ENCODE peak calls at places on chromosome 20, in five cellular contexts. One of them, this sample, is unnamed.

GRCh38 chr20:53957421-53958172 is 112.8 kb downstream of the BCAS1 start:
- DNase-seq in fibroblast of mammary gland: peak; percentile 96
- DNase-seq in NB4: no peak
- DNase-seq in astrocyte of the cerebellum: peak; percentile 60
- DNase-seq in epithelial cell of esophagus: no peak
- DNase-seq in this sample: no peak

GRCh38 chr20:63819224-63819917 is 11.7 kb downstream of the ZBTB46 start:
- DNase-seq in fibroblast of mammary gland: peak; percentile 28
- DNase-seq in NB4: peak; percentile 35
- DNase-seq in astrocyte of the cerebellum: no peak
- DNase-seq in epithelial cell of esophagus: peak; percentile 20
- DNase-seq in this sample: no peak

GRCh38 chr20:35273449-35274171 is 4.3 kb downstream of the MMP24OS start:
- DNase-seq in fibroblast of mammary gland: no peak
- DNase-seq in NB4: no peak
- DNase-seq in astrocyte of the cerebellum: no peak
- DNase-seq in epithelial cell of esophagus: peak; percentile 26
- DNase-seq in this sample: no peak

GRCh38 chr20:45918182-45918737 is 6.3 kb upstream of the PLTP start:
- DNase-seq in fibroblast of mammary gland: peak; percentile 60
- DNase-seq in NB4: no peak
- DNase-seq in astrocyte of the cerebellum: no peak
- DNase-seq in epithelial cell of esophagus: no peak
- DNase-seq in this sample: no peak

GRCh38 chr20:14634666-14635065 is 297.3 kb upstream of the FLRT3 start:
- DNase-seq in fibroblast of mammary gland: no peak
- DNase-seq in NB4: no peak
- DNase-seq in astrocyte of the cerebellum: no peak
- DNase-seq in epithelial cell of esophagus: peak; percentile 68
- DNase-seq in this sample: no peak

GRCh38 chr20:12173333-12173732 is 255.6 kb downstream of the BTBD3 start:
- DNase-seq in fibroblast of mammary gland: no peak
- DNase-seq in NB4: no peak
- DNase-seq in astrocyte of the cerebellum: no peak
- DNase-seq in epithelial cell of esophagus: no peak
- DNase-seq in this sample: no peak

GRCh38 chr20:39935921-39936320 is 753.1 kb downstream of the MAFB start:
- DNase-seq in fibroblast of mammary gland: peak; percentile 3
- DNase-seq in NB4: no peak
- DNase-seq in astrocyte of the cerebellum: no peak
- DNase-seq in epithelial cell of esophagus: peak; percentile 39
- DNase-seq in this sample: no peak

GRCh38 chr20:41533537-41534136 is 84.5 kb downstream of the CHD6 start:
- DNase-seq in fibroblast of mammary gland: no peak
- DNase-seq in NB4: no peak
- DNase-seq in astrocyte of the cerebellum: no peak
- DNase-seq in epithelial cell of esophagus: no peak
- DNase-seq in this sample: no peak

GRCh38 chr20:10352934-10353866 is 80.8 kb downstream of the MKKS start:
- DNase-seq in fibroblast of mammary gland: no peak
- DNase-seq in NB4: no peak
- DNase-seq in astrocyte of the cerebellum: peak; percentile 94
- DNase-seq in epithelial cell of esophagus: no peak
- DNase-seq in this sample: no peak

GRCh38 chr20:43699941-43700565 is 26.7 kb downstream of the GTSF1L start:
- DNase-seq in fibroblast of mammary gland: no peak
- DNase-seq in NB4: no peak
- DNase-seq in astrocyte of the cerebellum: no peak
- DNase-seq in epithelial cell of esophagus: no peak
- DNase-seq in this sample: no peak

GRCh38 chr20:63651942-63652191 is 1.4 kb downstream of the STMN3 start:
- DNase-seq in fibroblast of mammary gland: no peak
- DNase-seq in NB4: no peak
- DNase-seq in astrocyte of the cerebellum: no peak
- DNase-seq in epithelial cell of esophagus: no peak
- DNase-seq in this sample: no peak

GRCh38 chr20:208937-209566 is 18.0 kb upstream of the DEFB129 start:
- DNase-seq in fibroblast of mammary gland: peak; percentile 81
- DNase-seq in NB4: peak; percentile 76
- DNase-seq in astrocyte of the cerebellum: peak; percentile 33
- DNase-seq in epithelial cell of esophagus: peak; percentile 80
- DNase-seq in this sample: peak; percentile 35

GRCh38 chr20:59696476-59696875 is 92.1 kb downstream of the PHACTR3 start:
- DNase-seq in fibroblast of mammary gland: no peak
- DNase-seq in NB4: no peak
- DNase-seq in astrocyte of the cerebellum: no peak
- DNase-seq in epithelial cell of esophagus: no peak
- DNase-seq in this sample: no peak

GRCh38 chr20:39132093-39132492 is 169.9 kb downstream of the DHX35 start:
- DNase-seq in fibroblast of mammary gland: no peak
- DNase-seq in NB4: no peak
- DNase-seq in astrocyte of the cerebellum: no peak
- DNase-seq in epithelial cell of esophagus: no peak
- DNase-seq in this sample: no peak

GRCh38 chr20:11451793-11452291 is 465.9 kb upstream of the BTBD3 start:
- DNase-seq in fibroblast of mammary gland: peak; percentile 63
- DNase-seq in NB4: no peak
- DNase-seq in astrocyte of the cerebellum: peak; percentile 87
- DNase-seq in epithelial cell of esophagus: no peak
- DNase-seq in this sample: no peak

GRCh38 chr20:37566590-37567330 is 39.1 kb upstream of the BLCAP start:
- DNase-seq in fibroblast of mammary gland: no peak
- DNase-seq in NB4: no peak
- DNase-seq in astrocyte of the cerebellum: no peak
- DNase-seq in epithelial cell of esophagus: no peak
- DNase-seq in this sample: no peak

GRCh38 chr20:60215786-60216730 is 257.8 kb downstream of the CDH26 start:
- DNase-seq in fibroblast of mammary gland: no peak
- DNase-seq in NB4: no peak
- DNase-seq in astrocyte of the cerebellum: no peak
- DNase-seq in epithelial cell of esophagus: no peak
- DNase-seq in this sample: no peak

GRCh38 chr20:61733216-61733615 is 332.5 kb downstream of the TAF4 start:
- DNase-seq in fibroblast of mammary gland: no peak
- DNase-seq in NB4: no peak
- DNase-seq in astrocyte of the cerebellum: no peak
- DNase-seq in epithelial cell of esophagus: no peak
- DNase-seq in this sample: no peak

GRCh38 chr20:62111148-62111547 is 11.1 kb upstream of the LSM14B start:
- DNase-seq in fibroblast of mammary gland: no peak
- DNase-seq in NB4: peak; percentile 41
- DNase-seq in astrocyte of the cerebellum: no peak
- DNase-seq in epithelial cell of esophagus: no peak
- DNase-seq in this sample: no peak

GRCh38 chr20:11585752-11586352 is 331.8 kb upstream of the BTBD3 start:
- DNase-seq in fibroblast of mammary gland: peak; percentile 9
- DNase-seq in NB4: peak; percentile 22
- DNase-seq in astrocyte of the cerebellum: peak; percentile 19
- DNase-seq in epithelial cell of esophagus: peak; percentile 38
- DNase-seq in this sample: no peak

GRCh38 chr20:46084805-46085792 is 4.7 kb downstream of the NCOA5 start:
- DNase-seq in fibroblast of mammary gland: peak; percentile 68
- DNase-seq in NB4: peak; percentile 24
- DNase-seq in astrocyte of the cerebellum: no peak
- DNase-seq in epithelial cell of esophagus: peak; percentile 43
- DNase-seq in this sample: no peak

GRCh38 chr20:6698056-6698455 is 69.4 kb upstream of the BMP2 start:
- DNase-seq in fibroblast of mammary gland: no peak
- DNase-seq in NB4: no peak
- DNase-seq in astrocyte of the cerebellum: no peak
- DNase-seq in epithelial cell of esophagus: peak; percentile 95
- DNase-seq in this sample: no peak

GRCh38 chr20:1721687-1722512 is 64.3 kb upstream of the SIRPG start:
- DNase-seq in fibroblast of mammary gland: no peak
- DNase-seq in NB4: no peak
- DNase-seq in astrocyte of the cerebellum: no peak
- DNase-seq in epithelial cell of esophagus: no peak
- DNase-seq in this sample: no peak

GRCh38 chr20:11375966-11376365 is 541.7 kb upstream of the BTBD3 start:
- DNase-seq in fibroblast of mammary gland: no peak
- DNase-seq in NB4: no peak
- DNase-seq in astrocyte of the cerebellum: no peak
- DNase-seq in epithelial cell of esophagus: peak; percentile 72
- DNase-seq in this sample: no peak

GRCh38 chr20:45212831-45213230 is 6.0 kb downstream of the SEMG1 start:
- DNase-seq in fibroblast of mammary gland: no peak
- DNase-seq in NB4: no peak
- DNase-seq in astrocyte of the cerebellum: no peak
- DNase-seq in epithelial cell of esophagus: no peak
- DNase-seq in this sample: no peak

GRCh38 chr20:2453792-2454191 is 16.8 kb downstream of the SNRPB start:
- DNase-seq in fibroblast of mammary gland: no peak
- DNase-seq in NB4: no peak
- DNase-seq in astrocyte of the cerebellum: no peak
- DNase-seq in epithelial cell of esophagus: no peak
- DNase-seq in this sample: no peak

GRCh38 chr20:38338849-38339520 is 7.3 kb upstream of the LBP start:
- DNase-seq in fibroblast of mammary gland: peak; percentile 29
- DNase-seq in NB4: no peak
- DNase-seq in astrocyte of the cerebellum: no peak
- DNase-seq in epithelial cell of esophagus: peak; percentile 55
- DNase-seq in this sample: no peak

GRCh38 chr20:11267131-11267761 is 593.4 kb upstream of the JAG1 start:
- DNase-seq in fibroblast of mammary gland: peak; percentile 95
- DNase-seq in NB4: peak; percentile 66
- DNase-seq in astrocyte of the cerebellum: peak; percentile 93
- DNase-seq in epithelial cell of esophagus: peak; percentile 96
- DNase-seq in this sample: peak; percentile 72

GRCh38 chr20:10347066-10347465 is 87.0 kb downstream of the MKKS start:
- DNase-seq in fibroblast of mammary gland: no peak
- DNase-seq in NB4: no peak
- DNase-seq in astrocyte of the cerebellum: no peak
- DNase-seq in epithelial cell of esophagus: no peak
- DNase-seq in this sample: no peak

GRCh38 chr20:38892091-38892981 is 33.9 kb upstream of the FAM83D start:
- DNase-seq in fibroblast of mammary gland: no peak
- DNase-seq in NB4: peak; percentile 69
- DNase-seq in astrocyte of the cerebellum: no peak
- DNase-seq in epithelial cell of esophagus: no peak
- DNase-seq in this sample: no peak

GRCh38 chr20:3622411-3622810 is 40.8 kb downstream of the GFRA4 start:
- DNase-seq in fibroblast of mammary gland: no peak
- DNase-seq in NB4: no peak
- DNase-seq in astrocyte of the cerebellum: no peak
- DNase-seq in epithelial cell of esophagus: no peak
- DNase-seq in this sample: no peak

GRCh38 chr20:3616250-3616649 is 46.9 kb downstream of the GFRA4 start:
- DNase-seq in fibroblast of mammary gland: no peak
- DNase-seq in NB4: no peak
- DNase-seq in astrocyte of the cerebellum: peak; percentile 6
- DNase-seq in epithelial cell of esophagus: no peak
- DNase-seq in this sample: no peak

GRCh38 chr20:3621111-3621510 is 42.1 kb downstream of the GFRA4 start:
- DNase-seq in fibroblast of mammary gland: no peak
- DNase-seq in NB4: no peak
- DNase-seq in astrocyte of the cerebellum: no peak
- DNase-seq in epithelial cell of esophagus: no peak
- DNase-seq in this sample: no peak
- TF ChIP-seq CTCF in fibroblast of mammary gland: no peak
- TF ChIP-seq CTCF in NB4: no peak
- TF ChIP-seq CTCF in astrocyte of the cerebellum: no peak
- TF ChIP-seq CTCF in epithelial cell of esophagus: no peak
- TF ChIP-seq CTCF in this sample: no peak

GRCh38 chr20:22974354-22974753 is 60.8 kb upstream of the SSTR4 start:
- DNase-seq in fibroblast of mammary gland: peak; percentile 36
- DNase-seq in NB4: peak; percentile 45
- DNase-seq in astrocyte of the cerebellum: no peak
- DNase-seq in epithelial cell of esophagus: peak; percentile 55
- DNase-seq in this sample: no peak
- TF ChIP-seq CTCF in fibroblast of mammary gland: peak; percentile 60
- TF ChIP-seq CTCF in NB4: peak; percentile 72
- TF ChIP-seq CTCF in astrocyte of the cerebellum: peak; percentile 11
- TF ChIP-seq CTCF in epithelial cell of esophagus: peak; percentile 51
- TF ChIP-seq CTCF in this sample: peak; percentile 60

GRCh38 chr20:16902657-16903056 is 154.5 kb downstream of the OTOR start:
- DNase-seq in fibroblast of mammary gland: no peak
- DNase-seq in NB4: no peak
- DNase-seq in astrocyte of the cerebellum: no peak
- DNase-seq in epithelial cell of esophagus: no peak
- DNase-seq in this sample: no peak

DNA sequence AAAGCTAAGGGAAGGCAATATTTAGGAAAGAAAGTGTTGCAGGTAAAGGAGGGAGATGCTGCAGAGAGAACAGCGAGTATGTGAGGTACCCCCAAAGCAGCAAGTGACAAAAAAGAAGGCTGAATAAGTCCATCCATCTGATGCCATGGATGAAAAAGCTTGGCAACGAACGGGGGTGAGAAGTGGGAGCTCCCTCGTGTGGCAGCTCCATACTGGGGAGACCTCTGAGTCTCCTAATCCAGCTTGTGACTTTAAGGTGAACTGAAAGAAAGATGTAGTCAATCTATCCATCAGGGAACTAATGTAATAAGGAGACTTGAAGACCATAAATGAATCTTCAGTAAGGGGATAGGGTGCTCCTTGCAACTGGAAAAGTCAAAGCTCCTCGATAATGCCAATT is 156.6 kb downstream of the OTOR start:
- DNase-seq in fibroblast of mammary gland: no peak
- DNase-seq in NB4: peak; percentile 10
- DNase-seq in astrocyte of the cerebellum: no peak
- DNase-seq in epithelial cell of esophagus: no peak
- DNase-seq in this sample: no peak
- TF ChIP-seq CTCF in fibroblast of mammary gland: no peak
- TF ChIP-seq CTCF in NB4: peak; percentile 30
- TF ChIP-seq CTCF in astrocyte of the cerebellum: no peak
- TF ChIP-seq CTCF in epithelial cell of esophagus: no peak
- TF ChIP-seq CTCF in this sample: no peak

GRCh38 chr20:33627577-33628216 is 34.4 kb upstream of the C20orf144 start:
- DNase-seq in fibroblast of mammary gland: no peak
- DNase-seq in NB4: no peak
- DNase-seq in astrocyte of the cerebellum: no peak
- DNase-seq in epithelial cell of esophagus: no peak
- DNase-seq in this sample: no peak

GRCh38 chr20:33626190-33626589 is 35.9 kb upstream of the C20orf144 start:
- DNase-seq in fibroblast of mammary gland: no peak
- DNase-seq in NB4: no peak
- DNase-seq in astrocyte of the cerebellum: no peak
- DNase-seq in epithelial cell of esophagus: no peak
- DNase-seq in this sample: no peak

GRCh38 chr20:33630507-33630906 is 31.6 kb upstream of the C20orf144 start:
- DNase-seq in fibroblast of mammary gland: no peak
- DNase-seq in NB4: no peak
- DNase-seq in astrocyte of the cerebellum: no peak
- DNase-seq in epithelial cell of esophagus: no peak
- DNase-seq in this sample: no peak

GRCh38 chr20:33629979-33630378 is 32.1 kb upstream of the C20orf144 start:
- DNase-seq in fibroblast of mammary gland: no peak
- DNase-seq in NB4: no peak
- DNase-seq in astrocyte of the cerebellum: no peak
- DNase-seq in epithelial cell of esophagus: no peak
- DNase-seq in this sample: no peak

DNA sequence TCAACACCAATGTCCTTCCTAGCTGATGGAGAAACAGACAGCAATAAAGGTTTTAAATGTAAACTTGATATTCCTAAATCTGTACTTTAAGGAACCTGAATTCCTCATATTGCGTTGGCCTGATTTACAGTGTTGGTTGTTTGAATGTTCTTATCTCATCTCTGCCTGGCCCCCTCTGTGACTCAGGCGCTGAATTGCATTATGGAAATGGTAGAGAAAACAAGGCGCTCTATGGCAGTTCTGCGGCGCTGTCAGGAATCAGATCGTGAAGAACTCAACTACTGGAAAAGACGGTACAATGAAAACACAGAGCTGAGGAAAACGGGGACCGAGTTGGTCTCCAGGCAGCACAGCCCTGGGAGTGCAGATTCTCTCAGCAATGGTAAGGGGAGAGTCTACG is 32.6 kb upstream of the C20orf144 start:
- DNase-seq in fibroblast of mammary gland: no peak
- DNase-seq in NB4: no peak
- DNase-seq in astrocyte of the cerebellum: no peak
- DNase-seq in epithelial cell of esophagus: no peak
- DNase-seq in this sample: no peak
- TF ChIP-seq CTCF in fibroblast of mammary gland: no peak
- TF ChIP-seq CTCF in NB4: no peak
- TF ChIP-seq CTCF in astrocyte of the cerebellum: no peak
- TF ChIP-seq CTCF in epithelial cell of esophagus: no peak
- TF ChIP-seq CTCF in this sample: no peak

This sample was measured in AG09319.